ENCODE peak calls at places on chromosomes 12 and 14, in seven cellular contexts. One of them, this sample, is unnamed.

GRCh38 chr14:20655851-20656250 is 14.4 kb upstream of the OR6S1 start:
- DNase-seq in pancreas: no peak
- DNase-seq in thoracic aorta: no peak
- DNase-seq in body of pancreas: no peak
- DNase-seq in nephron progenitor cell: no peak
- DNase-seq in GM13977: no peak
- DNase-seq in hepatocyte: no peak
- DNase-seq in this sample: no peak

GRCh38 chr14:21866479-21866878 is 192.9 kb upstream of the OR4E1 start:
- DNase-seq in thoracic aorta: no peak
- DNase-seq in GM13977: no peak
- DNase-seq in pancreas: no peak
- DNase-seq in nephron progenitor cell: no peak
- DNase-seq in hepatocyte: no peak
- DNase-seq in body of pancreas: no peak
- DNase-seq in this sample: peak

GRCh38 chr12:93387780-93388179 is 10.1 kb downstream of the NUDT4 start:
- DNase-seq in body of pancreas: no peak
- DNase-seq in hepatocyte: no peak
- DNase-seq in nephron progenitor cell: no peak
- DNase-seq in pancreas: no peak
- DNase-seq in thoracic aorta: no peak
- DNase-seq in GM13977: no peak
- DNase-seq in this sample: peak

GRCh38 chr12:53234236-53234635 is 2.2 kb upstream of the RARG start:
- DNase-seq in pancreas: no peak
- DNase-seq in GM13977: no peak
- DNase-seq in thoracic aorta: no peak
- DNase-seq in body of pancreas: no peak
- DNase-seq in nephron progenitor cell: peak
- DNase-seq in hepatocyte: peak
- DNase-seq in this sample: peak

GRCh38 chr12:10614056-10614370 is 604 bp upstream of the MAGOHB start:
- DNase-seq in nephron progenitor cell: no peak
- DNase-seq in thoracic aorta: no peak
- DNase-seq in pancreas: no peak
- DNase-seq in hepatocyte: no peak
- DNase-seq in GM13977: no peak
- DNase-seq in body of pancreas: no peak
- DNase-seq in this sample: peak

GRCh38 chr12:114473717-114474116 is 67.8 kb upstream of the TBX5 start:
- DNase-seq in body of pancreas: no peak
- DNase-seq in thoracic aorta: no peak
- DNase-seq in GM13977: no peak
- DNase-seq in hepatocyte: no peak
- DNase-seq in nephron progenitor cell: no peak
- DNase-seq in pancreas: no peak
- DNase-seq in this sample: no peak

GRCh38 chr14:102831163-102831804 is 54.0 kb downstream of the TRAF3 start:
- DNase-seq in body of pancreas: no peak
- DNase-seq in thoracic aorta: no peak
- DNase-seq in hepatocyte: no peak
- DNase-seq in nephron progenitor cell: no peak
- DNase-seq in GM13977: no peak
- DNase-seq in pancreas: no peak
- DNase-seq in this sample: no peak

GRCh38 chr14:103510311-103511021 is 12.2 kb downstream of the CKB start:
- DNase-seq in GM13977: peak
- DNase-seq in thoracic aorta: no peak
- DNase-seq in body of pancreas: no peak
- DNase-seq in hepatocyte: no peak
- DNase-seq in nephron progenitor cell: no peak
- DNase-seq in pancreas: no peak
- DNase-seq in this sample: no peak

GRCh38 chr14:22822017-22822618 is 6.9 kb upstream of the SLC7A7 start:
- DNase-seq in pancreas: no peak
- DNase-seq in body of pancreas: no peak
- DNase-seq in hepatocyte: peak
- DNase-seq in nephron progenitor cell: peak
- DNase-seq in GM13977: no peak
- DNase-seq in thoracic aorta: no peak
- DNase-seq in this sample: no peak

GRCh38 chr14:95150910-95151309 is 6.4 kb downstream of the DICER1 start:
- DNase-seq in hepatocyte: no peak
- DNase-seq in GM13977: no peak
- DNase-seq in nephron progenitor cell: no peak
- DNase-seq in body of pancreas: no peak
- DNase-seq in pancreas: no peak
- DNase-seq in thoracic aorta: no peak
- DNase-seq in this sample: no peak

GRCh38 chr12:63400318-63400717 is 249.3 kb upstream of the AVPR1A start:
- DNase-seq in nephron progenitor cell: no peak
- DNase-seq in thoracic aorta: no peak
- DNase-seq in GM13977: no peak
- DNase-seq in pancreas: no peak
- DNase-seq in body of pancreas: no peak
- DNase-seq in hepatocyte: no peak
- DNase-seq in this sample: no peak

GRCh38 chr12:120225200-120225558 is 24.3 kb upstream of the RPLP0 start:
- DNase-seq in hepatocyte: peak
- DNase-seq in GM13977: no peak
- DNase-seq in thoracic aorta: no peak
- DNase-seq in body of pancreas: no peak
- DNase-seq in pancreas: no peak
- DNase-seq in nephron progenitor cell: no peak
- DNase-seq in this sample: no peak

GRCh38 chr12:68001486-68002466 is 12.5 kb downstream of the IFNG-AS1 start:
- DNase-seq in pancreas: no peak
- DNase-seq in body of pancreas: no peak
- DNase-seq in thoracic aorta: no peak
- DNase-seq in GM13977: no peak
- DNase-seq in hepatocyte: peak
- DNase-seq in nephron progenitor cell: no peak
- DNase-seq in this sample: peak

GRCh38 chr12:111056618-111057521 is 136.5 kb upstream of the MYL2 start:
- DNase-seq in hepatocyte: no peak
- DNase-seq in thoracic aorta: no peak
- DNase-seq in body of pancreas: no peak
- DNase-seq in GM13977: peak
- DNase-seq in pancreas: no peak
- DNase-seq in nephron progenitor cell: no peak
- DNase-seq in this sample: no peak

GRCh38 chr12:117377758-117378157 is 16.3 kb upstream of the NOS1 start:
- DNase-seq in GM13977: no peak
- DNase-seq in nephron progenitor cell: no peak
- DNase-seq in body of pancreas: no peak
- DNase-seq in thoracic aorta: no peak
- DNase-seq in hepatocyte: no peak
- DNase-seq in pancreas: no peak
- DNase-seq in this sample: no peak

GRCh38 chr12:105084251-105085250 is at the start of gene ALDH1L2:
- DNase-seq in GM13977: peak
- DNase-seq in pancreas: peak
- DNase-seq in hepatocyte: peak
- DNase-seq in thoracic aorta: peak
- DNase-seq in body of pancreas: peak
- DNase-seq in nephron progenitor cell: peak
- DNase-seq in this sample: peak

GRCh38 chr14:100223332-100224171 is 15.4 kb upstream of the YY1 start:
- DNase-seq in pancreas: no peak
- DNase-seq in hepatocyte: peak
- DNase-seq in GM13977: no peak
- DNase-seq in thoracic aorta: no peak
- DNase-seq in body of pancreas: no peak
- DNase-seq in nephron progenitor cell: no peak
- DNase-seq in this sample: no peak

GRCh38 chr14:90617942-90618341 is 198.3 kb downstream of the TTC7B start:
- DNase-seq in nephron progenitor cell: no peak
- DNase-seq in pancreas: no peak
- DNase-seq in hepatocyte: no peak
- DNase-seq in body of pancreas: no peak
- DNase-seq in GM13977: no peak
- DNase-seq in thoracic aorta: no peak
- DNase-seq in this sample: no peak

GRCh38 chr12:103268831-103269514 is 226.8 kb downstream of the C12orf42 start:
- DNase-seq in thoracic aorta: no peak
- DNase-seq in hepatocyte: no peak
- DNase-seq in body of pancreas: no peak
- DNase-seq in nephron progenitor cell: no peak
- DNase-seq in pancreas: no peak
- DNase-seq in GM13977: no peak
- DNase-seq in this sample: no peak

GRCh38 chr12:50840809-50841487 is 1.8 kb upstream of the TMPRSS12 start:
- DNase-seq in nephron progenitor cell: no peak
- DNase-seq in hepatocyte: no peak
- DNase-seq in GM13977: no peak
- DNase-seq in pancreas: no peak
- DNase-seq in body of pancreas: no peak
- DNase-seq in thoracic aorta: no peak
- DNase-seq in this sample: no peak

GRCh38 chr14:22383515-22384166 is 205.4 kb downstream of the DAD1 start:
- DNase-seq in hepatocyte: no peak
- DNase-seq in nephron progenitor cell: no peak
- DNase-seq in GM13977: peak
- DNase-seq in pancreas: no peak
- DNase-seq in body of pancreas: no peak
- DNase-seq in thoracic aorta: no peak
- DNase-seq in this sample: no peak

GRCh38 chr14:24315807-24316596 is 4.7 kb downstream of the LTB4R start:
- DNase-seq in nephron progenitor cell: no peak
- DNase-seq in pancreas: no peak
- DNase-seq in body of pancreas: peak
- DNase-seq in thoracic aorta: no peak
- DNase-seq in hepatocyte: no peak
- DNase-seq in GM13977: no peak
- DNase-seq in this sample: no peak

GRCh38 chr12:104365921-104366410 is 62.4 kb downstream of the EID3 start:
- DNase-seq in pancreas: no peak
- DNase-seq in GM13977: no peak
- DNase-seq in body of pancreas: no peak
- DNase-seq in thoracic aorta: no peak
- DNase-seq in nephron progenitor cell: no peak
- DNase-seq in hepatocyte: no peak
- DNase-seq in this sample: no peak

GRCh38 chr14:104442611-104443390 is 136.8 kb upstream of the C14orf180 start:
- DNase-seq in GM13977: no peak
- DNase-seq in hepatocyte: no peak
- DNase-seq in thoracic aorta: no peak
- DNase-seq in pancreas: no peak
- DNase-seq in nephron progenitor cell: no peak
- DNase-seq in body of pancreas: no peak
- DNase-seq in this sample: no peak

GRCh38 chr14:61493996-61494395 is 172.6 kb downstream of the PRKCH start:
- DNase-seq in body of pancreas: no peak
- DNase-seq in thoracic aorta: no peak
- DNase-seq in GM13977: no peak
- DNase-seq in hepatocyte: no peak
- DNase-seq in pancreas: no peak
- DNase-seq in nephron progenitor cell: no peak
- DNase-seq in this sample: no peak

GRCh38 chr12:102816816-102817434 is 100.1 kb downstream of the PAH start:
- DNase-seq in pancreas: no peak
- DNase-seq in body of pancreas: no peak
- DNase-seq in nephron progenitor cell: peak
- DNase-seq in hepatocyte: peak
- DNase-seq in thoracic aorta: no peak
- DNase-seq in GM13977: peak
- DNase-seq in this sample: peak

GRCh38 chr12:88623777-88624548 is 43.7 kb upstream of the KITLG start:
- DNase-seq in thoracic aorta: no peak
- DNase-seq in pancreas: no peak
- DNase-seq in nephron progenitor cell: no peak
- DNase-seq in GM13977: no peak
- DNase-seq in body of pancreas: no peak
- DNase-seq in hepatocyte: no peak
- DNase-seq in this sample: no peak

GRCh38 chr12:131800594-131801135 is 27.5 kb upstream of the MMP17 start:
- DNase-seq in body of pancreas: no peak
- DNase-seq in GM13977: no peak
- DNase-seq in nephron progenitor cell: no peak
- DNase-seq in thoracic aorta: no peak
- DNase-seq in hepatocyte: no peak
- DNase-seq in pancreas: no peak
- DNase-seq in this sample: no peak
- TF ChIP-seq CTCF in body of pancreas: no peak
- TF ChIP-seq CTCF in GM13977: no peak
- TF ChIP-seq CTCF in nephron progenitor cell: no peak
- TF ChIP-seq CTCF in thoracic aorta: no peak
- TF ChIP-seq CTCF in hepatocyte: no peak
- TF ChIP-seq CTCF in pancreas: no peak
- TF ChIP-seq CTCF in this sample: no peak

DNA sequence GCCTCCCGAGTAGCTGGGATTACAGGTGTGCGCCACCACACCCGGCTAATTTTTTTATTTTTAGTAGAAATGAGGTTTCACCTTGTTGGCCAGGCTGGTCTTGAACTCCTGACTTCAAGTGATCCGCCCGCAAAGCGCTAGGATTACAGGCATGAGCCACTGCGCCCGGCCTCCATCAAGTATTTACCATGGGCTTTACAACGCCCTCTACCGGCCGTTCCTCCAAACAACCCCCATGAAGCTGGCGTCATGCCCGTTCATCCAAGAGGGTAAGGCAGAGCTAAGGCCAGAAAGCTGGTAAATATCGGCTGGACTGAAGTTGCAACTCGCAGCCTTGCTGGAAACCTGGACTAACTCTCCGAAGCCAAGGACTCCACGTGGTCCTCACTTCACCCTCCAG is 41.6 kb downstream of the RNF34 start:
- DNase-seq in thoracic aorta: no peak
- DNase-seq in GM13977: no peak
- DNase-seq in body of pancreas: peak
- DNase-seq in hepatocyte: no peak
- DNase-seq in pancreas: no peak
- DNase-seq in nephron progenitor cell: no peak
- DNase-seq in this sample: no peak
- TF ChIP-seq CTCF in thoracic aorta: no peak
- TF ChIP-seq CTCF in GM13977: no peak
- TF ChIP-seq CTCF in body of pancreas: no peak
- TF ChIP-seq CTCF in hepatocyte: no peak
- TF ChIP-seq CTCF in pancreas: no peak
- TF ChIP-seq CTCF in nephron progenitor cell: no peak
- TF ChIP-seq CTCF in this sample: no peak

DNA sequence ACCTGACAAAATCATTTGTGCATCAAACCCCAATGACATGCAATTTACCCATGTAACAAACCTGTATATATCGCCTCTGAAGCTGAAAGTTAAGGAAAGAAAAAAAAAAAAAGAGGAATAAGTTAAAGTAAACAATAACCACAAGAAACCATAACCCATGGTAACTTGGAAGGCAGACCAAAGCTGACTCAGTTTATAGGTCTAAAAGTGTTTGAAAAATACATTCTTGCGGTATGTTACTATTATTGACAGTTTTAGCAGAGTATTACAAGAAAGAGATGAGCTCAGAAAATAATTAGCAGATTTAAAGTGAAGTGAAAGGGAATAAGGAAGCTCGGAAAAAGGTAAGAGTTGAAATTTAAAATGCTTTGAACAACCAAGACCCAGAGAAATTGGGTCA is 34.4 kb upstream of the MGAT4C start:
- DNase-seq in nephron progenitor cell: no peak
- DNase-seq in hepatocyte: no peak
- DNase-seq in pancreas: no peak
- DNase-seq in thoracic aorta: no peak
- DNase-seq in body of pancreas: no peak
- DNase-seq in GM13977: no peak
- DNase-seq in this sample: no peak
- TF ChIP-seq CTCF in nephron progenitor cell: no peak
- TF ChIP-seq CTCF in hepatocyte: no peak
- TF ChIP-seq CTCF in pancreas: no peak
- TF ChIP-seq CTCF in thoracic aorta: no peak
- TF ChIP-seq CTCF in body of pancreas: no peak
- TF ChIP-seq CTCF in GM13977: no peak
- TF ChIP-seq CTCF in this sample: no peak

GRCh38 chr14:93092606-93093556 is 22.8 kb downstream of the ITPK1 start:
- DNase-seq in thoracic aorta: no peak
- DNase-seq in nephron progenitor cell: no peak
- DNase-seq in GM13977: peak
- DNase-seq in body of pancreas: no peak
- DNase-seq in pancreas: no peak
- DNase-seq in hepatocyte: no peak
- DNase-seq in this sample: no peak
- TF ChIP-seq CTCF in thoracic aorta: no peak
- TF ChIP-seq CTCF in nephron progenitor cell: no peak
- TF ChIP-seq CTCF in GM13977: no peak
- TF ChIP-seq CTCF in body of pancreas: no peak
- TF ChIP-seq CTCF in pancreas: no peak
- TF ChIP-seq CTCF in hepatocyte: no peak
- TF ChIP-seq CTCF in this sample: no peak